ENCODE peak calls at places on chromosomes 3 and 15, in four cellular contexts. E is right cardiac atrium, J is lung, R is WERI-Rb-1. T is an unnamed sample.

GRCh38 chr3:5226783-5227182 is 39.3 kb downstream of the EDEM1 start:
- DNase-seq in J (no peak), R (no peak), E (no peak), T (no peak)

GRCh38 chr3:67461667-67462142 is 192.7 kb downstream of the SUCLG2 start:
- DNase-seq in E (no peak), R (peak; percentile 28), J (no peak), T (no peak)

GRCh38 chr3:167978071-167978470 is 117.7 kb downstream of the GOLIM4 start:
- DNase-seq in E (no peak), J (no peak), R (no peak), T (no peak)

GRCh38 chr15:81331600-81331999 is 7.7 kb upstream of the STARD5 start:
- DNase-seq in R (no peak), E (no peak), J (no peak), T (no peak)

GRCh38 chr3:175895731-175896130 is 1036.6 kb downstream of the NAALADL2 start:
- DNase-seq in E (no peak), J (no peak), R (no peak), T (no peak)

GRCh38 chr3:126433496-126434263 is 39.0 kb downstream of the CFAP100 start:
- DNase-seq in J (no peak), R (no peak), E (peak; percentile 79), T (peak; percentile 44)

GRCh38 chr3:101849714-101850326 is 506 bp downstream of the NFKBIZ start:
- DNase-seq in R (peak; percentile 46), E (peak; percentile 76), J (peak; percentile 43), T (peak; percentile 75)

GRCh38 chr3:5520237-5520636 is 332.7 kb downstream of the EDEM1 start:
- DNase-seq in J (no peak), E (no peak), R (no peak), T (peak; percentile 4)

GRCh38 chr3:164401923-164402322 is 676.4 kb downstream of the SI start:
- DNase-seq in J (no peak), R (no peak), E (peak; percentile 55), T (no peak)

GRCh38 chr3:196546537-196546936 is 21.8 kb downstream of the WDR53 start:
- DNase-seq in R (no peak), E (no peak), J (no peak), T (no peak)

GRCh38 chr15:47754312-47754711 is 37.0 kb downstream of the SEMA6D start:
- DNase-seq in J (no peak), E (no peak), R (no peak), T (no peak)

GRCh38 chr3:122299872-122300460 is 25.1 kb upstream of the CSTA start:
- DNase-seq in R (peak; percentile 17), J (no peak), E (no peak), T (peak; percentile 69)

GRCh38 chr15:81828135-81828534 is 217.7 kb downstream of the MEX3B start:
- DNase-seq in R (no peak), J (no peak), E (no peak), T (no peak)

GRCh38 chr15:40511472-40512133 is 40.8 kb downstream of the CHST14 start:
- DNase-seq in E (peak; percentile 92), J (peak; percentile 78), R (no peak), T (peak; percentile 95)

GRCh38 chr3:197795200-197795599 is 4.1 kb downstream of the LRCH3 start:
- DNase-seq in E (no peak), R (no peak), J (no peak), T (no peak)

GRCh38 chr3:146218880-146219866 is 31.7 kb downstream of the PLSCR4 start:
- DNase-seq in J (no peak), R (peak; percentile 13), E (peak; percentile 58), T (no peak)

GRCh38 chr3:14253022-14253761 is 74.6 kb downstream of the LSM3 start:
- DNase-seq in E (no peak), J (no peak), R (no peak), T (no peak)

GRCh38 chr3:72227536-72228070 is 442.7 kb upstream of the PROK2 start:
- DNase-seq in E (no peak), J (no peak), R (no peak), T (no peak)

GRCh38 chr15:67501836-67502461 is 19.0 kb upstream of the C15orf61 start:
- DNase-seq in R (no peak), E (peak; percentile 34), J (no peak), T (peak; percentile 32)

GRCh38 chr3:48400824-48401433 is 28.9 kb downstream of the FBXW12 start:
- DNase-seq in J (peak; percentile 65), E (peak; percentile 68), R (peak; percentile 55), T (peak; percentile 93)

GRCh38 chr3:188358787-188359493 is 205.0 kb downstream of the LPP start:
- DNase-seq in J (no peak), E (no peak), R (no peak), T (no peak)

GRCh38 chr3:88235102-88235501 is 85.3 kb downstream of the C3orf38 start:
- DNase-seq in E (no peak), J (no peak), R (no peak), T (no peak)

GRCh38 chr3:113620091-113620490 is 76.4 kb downstream of the USF3 start:
- DNase-seq in J (no peak), E (no peak), R (no peak), T (no peak)

GRCh38 chr3:148092624-148093194 is 605.0 kb upstream of the AGTR1 start:
- DNase-seq in J (no peak), R (no peak), E (no peak), T (no peak)

GRCh38 chr15:73345658-73346057 is 23.1 kb downstream of the HCN4 start:
- DNase-seq in R (no peak), E (peak; percentile 43), J (no peak), T (no peak)

GRCh38 chr3:52986049-52986448 is 59.8 kb downstream of the SFMBT1 start:
- DNase-seq in R (no peak), E (no peak), J (no peak), T (no peak)

GRCh38 chr15:99474041-99474906 is 91.5 kb upstream of the MEF2A start:
- DNase-seq in R (no peak), E (peak; percentile 86), J (no peak), T (peak; percentile 26)

GRCh38 chr3:157135671-157136396 is 24.1 kb downstream of the CCNL1 start:
- DNase-seq in E (peak; percentile 50), J (no peak), R (no peak), T (no peak)

GRCh38 chr15:54681578-54681977 is 515.2 kb downstream of the RSL24D1 start:
- DNase-seq in R (no peak), J (no peak), E (no peak), T (no peak)

DNA sequence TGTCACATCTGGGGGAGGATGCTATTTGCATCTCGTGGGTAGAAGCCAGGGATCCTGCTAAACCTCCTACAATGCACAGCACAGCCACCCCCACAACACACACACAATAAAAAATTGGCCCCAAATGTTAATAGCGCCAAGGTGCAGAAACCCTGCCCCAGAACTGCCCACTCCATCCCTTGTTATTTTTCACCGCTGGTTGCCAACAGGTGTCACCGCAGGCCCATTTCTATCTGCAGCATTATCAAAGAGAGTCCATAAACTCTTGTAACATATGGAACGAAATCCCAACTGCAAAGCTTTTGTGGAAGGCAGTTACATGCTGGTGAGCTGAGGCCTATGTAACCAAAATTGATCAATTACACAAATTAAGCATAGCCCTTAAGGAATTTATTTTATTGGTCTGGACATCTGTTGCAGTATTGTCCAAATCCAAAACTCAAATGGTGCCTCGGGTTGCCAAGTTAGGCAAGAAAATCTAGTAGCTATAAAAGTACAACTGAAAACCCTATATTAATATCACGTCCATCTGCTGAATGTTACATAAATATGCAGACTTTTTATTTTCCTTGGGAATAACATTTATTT is 66.2 kb downstream of the SAMMSON start:
- DNase-seq in E (no peak), R (peak; percentile 40), J (no peak), T (peak; percentile 4)
- H3K27me3 ChIP-seq in E (no peaks in the 10 kb centered on the region), R (no peaks in the 10 kb centered on the region), J (no peaks in the 10 kb centered on the region), T (no peaks in the 10 kb centered on the region)

DNA sequence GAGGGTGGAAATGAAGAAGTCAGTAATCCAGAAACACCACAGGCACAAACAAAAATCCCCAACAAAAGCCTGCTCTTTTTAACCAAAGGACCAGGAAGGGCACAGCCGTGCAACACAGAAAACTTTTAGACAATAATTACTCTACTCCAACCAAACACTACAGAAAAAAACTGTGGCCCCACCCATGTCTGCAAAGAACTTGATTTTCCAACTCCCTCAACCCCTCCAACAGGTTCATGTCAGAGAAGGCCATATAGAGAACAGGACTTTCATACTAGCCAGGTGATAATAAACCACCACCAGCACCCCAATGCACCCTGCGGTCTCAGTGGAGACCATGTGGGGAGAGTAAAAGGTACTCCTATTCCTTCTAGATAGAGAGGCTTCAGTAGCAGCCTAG is 16.8 kb downstream of the PHC3 start:
- DNase-seq in R (no peak), J (no peak), E (no peak), T (no peak)
- H3K4me3 ChIP-seq in R (no peak overlapping the region), J (no peak overlapping the region), E (no peak overlapping the region), T (no peak overlapping the region)

GRCh38 chr3:194200422-194201060 is 64.6 kb downstream of the HES1 start:
- DNase-seq in R (no peak), J (no peak), E (no peak), T (no peak)
- H3K27me3 ChIP-seq in R (no peaks in the 10 kb centered on the region), J (no peaks in the 10 kb centered on the region), E (no peaks in the 10 kb centered on the region), T (peaks cover 12% of the 10 kb centered on the region)

DNA sequence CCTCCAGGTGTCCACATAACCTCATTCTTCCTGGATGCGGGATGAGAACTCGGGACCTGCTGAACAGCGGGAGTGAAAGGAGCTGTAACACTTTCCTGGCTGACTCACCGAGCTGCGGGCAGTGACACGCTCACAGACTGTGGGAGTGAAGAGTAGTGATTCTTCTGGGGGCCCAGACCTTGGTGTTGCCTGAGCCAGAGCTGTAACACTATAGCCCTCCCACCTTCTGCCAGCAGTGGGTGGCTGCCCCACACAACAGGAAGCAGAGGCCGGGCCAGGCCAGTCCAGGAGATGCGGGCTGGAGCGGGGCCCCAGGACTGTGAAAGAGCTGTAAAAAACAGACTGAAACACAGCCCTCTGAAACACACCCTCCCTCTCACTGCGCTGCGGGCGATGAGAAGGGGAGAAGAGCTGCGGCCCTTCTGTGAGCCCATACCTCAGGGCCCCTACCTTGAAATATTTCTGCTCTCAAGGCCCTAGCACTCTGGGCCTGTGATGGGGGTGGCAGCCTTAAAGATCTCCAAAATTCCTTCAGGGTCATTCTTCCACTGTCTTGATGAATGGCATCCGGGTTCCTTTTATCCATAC is 464.0 kb upstream of the CCDC54 start:
- DNase-seq in E (no peak), J (no peak), R (no peak), T (peak; percentile 58)
- H3K4me3 ChIP-seq in E (no peak overlapping the region), J (no peak overlapping the region), R (no peak overlapping the region), T (peak overlapping the region; percentile 19)